ENCODE peak calls at places on chromosomes 5 and 9, in six cellular contexts. P, M, R, B, N and Q are unnamed samples.

GRCh38 chr5:11046160-11046559 is 285.1 kb upstream of the DAP start:
- DNase-seq in N (peak), M (peak), B (peak), P (peak), R (no peak), Q (no peak)

GRCh38 chr9:99307846-99308245 is 85.8 kb downstream of the SEC61B start:
- DNase-seq in P (no peak), M (no peak), N (no peak), R (no peak), B (peak), Q (no peak)

GRCh38 chr5:158162026-158162425 is 303.1 kb upstream of the CLINT1 start:
- DNase-seq in N (no peak), R (no peak), P (no peak), B (no peak), M (no peak), Q (no peak)

GRCh38 chr9:123738664-123739063 is 191.3 kb downstream of the DENND1A start:
- DNase-seq in P (no peak), B (no peak), R (no peak), N (no peak), M (no peak), Q (no peak)

GRCh38 chr5:54270326-54270725 is 40.0 kb downstream of the ARL15 start:
- DNase-seq in P (no peak), M (no peak), R (no peak), N (no peak), B (peak), Q (no peak)

GRCh38 chr9:84953797-84954695 is 284.5 kb downstream of the NTRK2 start:
- DNase-seq in M (peak), R (peak), B (no peak), P (peak), N (peak), Q (peak)

GRCh38 chr9:129509508-129509907 is 111.4 kb downstream of the C9orf50 start:
- DNase-seq in M (no peak), N (peak), B (no peak), P (peak), R (no peak), Q (no peak)

GRCh38 chr9:82989949-82990348 is 73.0 kb downstream of the RASEF start:
- DNase-seq in M (no peak), B (no peak), P (no peak), N (no peak), R (no peak), Q (no peak)

GRCh38 chr5:41978686-41979085 is 53.6 kb downstream of the FBXO4 start:
- DNase-seq in B (no peak), P (peak), R (no peak), N (no peak), M (no peak), Q (no peak)

GRCh38 chr5:54803381-54804025 is 181.9 kb downstream of the ESM1 start:
- DNase-seq in B (no peak), R (no peak), N (peak), P (peak), M (no peak), Q (no peak)

GRCh38 chr9:138049779-138050471 is 172.3 kb downstream of the CACNA1B start:
- DNase-seq in B (no peak), P (no peak), R (no peak), M (no peak), N (no peak), Q (no peak)

GRCh38 chr5:147216552-147217154 is 18.2 kb upstream of the STK32A start:
- DNase-seq in P (no peak), N (peak), R (no peak), M (peak), B (peak), Q (no peak)

GRCh38 chr5:145984072-145984471 is 47.7 kb downstream of the SH3RF2 start:
- DNase-seq in B (no peak), M (no peak), P (no peak), R (no peak), N (no peak), Q (no peak)

GRCh38 chr5:172276214-172276613 is 7.3 kb downstream of the UBTD2 start:
- DNase-seq in M (no peak), R (peak), P (no peak), N (peak), B (no peak), Q (no peak)

GRCh38 chr5:144332265-144332664 is 161.6 kb downstream of the KCTD16 start:
- DNase-seq in M (no peak), N (no peak), P (no peak), R (no peak), B (no peak), Q (no peak)

GRCh38 chr5:132820162-132820754 is 7.2 kb downstream of the SOWAHA start:
- DNase-seq in M (peak), R (peak), N (peak), P (peak), B (peak), Q (peak)

GRCh38 chr5:4065472-4066320 is 470.1 kb downstream of the IRX1 start:
- DNase-seq in N (no peak), M (no peak), R (no peak), B (peak), P (no peak), Q (no peak)

GRCh38 chr9:109451311-109452025 is 46.6 kb downstream of the PTPN3 start:
- DNase-seq in M (no peak), R (no peak), B (no peak), P (no peak), N (no peak), Q (no peak)

GRCh38 chr9:2321523-2322148 is 300.0 kb upstream of the VLDLR start:
- DNase-seq in B (peak), N (no peak), R (no peak), P (no peak), M (no peak), Q (no peak)

GRCh38 chr9:129885670-129886106 is 50.4 kb downstream of the USP20 start:
- DNase-seq in B (peak), P (peak), N (peak), R (peak), M (peak), Q (peak)

GRCh38 chr9:20446248-20446647 is 176.1 kb downstream of the MLLT3 start:
- DNase-seq in M (no peak), R (no peak), B (no peak), N (no peak), P (no peak), Q (no peak)

GRCh38 chr9:38233343-38233742 is 159.2 kb upstream of the ALDH1B1 start:
- DNase-seq in M (no peak), N (no peak), R (no peak), P (no peak), B (no peak), Q (no peak)

GRCh38 chr9:83471223-83471622 is 67.0 kb downstream of the FRMD3 start:
- DNase-seq in R (no peak), N (no peak), B (no peak), P (no peak), M (no peak), Q (no peak)

GRCh38 chr5:41695920-41696582 is 174.2 kb downstream of the OXCT1 start:
- DNase-seq in M (no peak), R (no peak), B (no peak), N (peak), P (peak), Q (no peak)

GRCh38 chr9:126293522-126293889 is 33.1 kb upstream of the MVB12B start:
- DNase-seq in R (no peak), M (no peak), B (no peak), N (no peak), P (no peak), Q (no peak)
- TF ChIP-seq CTCF in R (no peak), M (no peak), B (no peak), N (no peak), P (no peak), Q (peak)

DNA sequence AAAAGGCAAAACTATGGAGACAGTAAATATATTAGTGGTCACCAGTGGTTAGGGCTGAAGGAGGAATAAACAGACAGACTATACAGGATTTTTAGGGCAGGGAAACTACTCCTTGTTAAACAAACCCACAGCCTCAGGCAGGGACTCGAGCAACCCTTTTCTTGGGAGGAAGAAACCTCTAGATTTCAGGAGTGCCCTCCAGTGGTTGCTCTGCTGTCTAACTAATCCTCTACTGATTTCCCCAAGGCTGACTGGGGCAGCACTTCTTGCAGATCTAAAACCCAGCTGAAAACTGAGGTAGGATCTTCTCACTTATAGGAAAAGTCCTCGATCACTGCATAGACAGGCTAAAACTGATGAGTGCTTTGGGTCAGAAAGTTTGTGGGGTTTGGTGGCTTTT is 176.8 kb downstream of the ISOC1 start:
- DNase-seq in N (peak), R (no peak), P (peak), B (no peak), M (no peak), Q (no peak)
- TF ChIP-seq CTCF in N (peak), R (no peak), P (peak), B (peak), M (no peak), Q (no peak)

GRCh38 chr5:103465891-103466290 is 96.7 kb downstream of the NUDT12 start:
- DNase-seq in P (no peak), R (no peak), N (peak), B (no peak), M (no peak), Q (no peak)

GRCh38 chr5:103466494-103466893 is 96.1 kb downstream of the NUDT12 start:
- DNase-seq in B (no peak), R (no peak), P (peak), N (peak), M (no peak), Q (no peak)

GRCh38 chr5:103461223-103461622 is 101.4 kb downstream of the NUDT12 start:
- DNase-seq in N (peak), M (no peak), P (peak), R (no peak), B (no peak), Q (no peak)

GRCh38 chr5:103467831-103468230 is 94.8 kb downstream of the NUDT12 start:
- DNase-seq in R (no peak), N (no peak), P (no peak), M (no peak), B (no peak), Q (no peak)

GRCh38 chr5:103464801-103465484 is 97.6 kb downstream of the NUDT12 start:
- DNase-seq in N (no peak), P (no peak), R (no peak), B (no peak), M (no peak), Q (no peak)
- TF ChIP-seq CTCF in N (peak), P (peak), R (no peak), B (no peak), M (no peak), Q (no peak)

GRCh38 chr5:79864364-79864763 is 126.7 kb downstream of the MTX3 start:
- DNase-seq in R (no peak), B (peak), N (no peak), M (no peak), P (no peak), Q (no peak)
- TF ChIP-seq CTCF in R (no peak), B (no peak), N (no peak), M (no peak), P (no peak), Q (no peak)